ENCODE peak calls at places on chromosome 5, in six cellular contexts. One of them, this sample, is unnamed.

GRCh38 chr5:116841734-116842133 is 267.1 kb upstream of the SEMA6A start:
- DNase-seq in transverse colon: no peak
- DNase-seq in D721Med: no peak
- DNase-seq in body of pancreas: no peak
- DNase-seq in mammary epithelial cell: no peak
- DNase-seq in left ventricle myocardium inferior: no peak
- DNase-seq in this sample: no peak

GRCh38 chr5:181187500-181188213 is 17.3 kb downstream of the TRIM7 start:
- DNase-seq in D721Med: no peak
- DNase-seq in transverse colon: peak
- DNase-seq in left ventricle myocardium inferior: peak
- DNase-seq in mammary epithelial cell: peak
- DNase-seq in body of pancreas: peak
- DNase-seq in this sample: peak

GRCh38 chr5:129377504-129377903 is 82.6 kb upstream of the ADAMTS19 start:
- DNase-seq in mammary epithelial cell: no peak
- DNase-seq in D721Med: no peak
- DNase-seq in left ventricle myocardium inferior: no peak
- DNase-seq in transverse colon: peak
- DNase-seq in body of pancreas: peak
- DNase-seq in this sample: peak

GRCh38 chr5:56910123-56910951 is 941 bp downstream of the SETD9 start:
- DNase-seq in transverse colon: peak
- DNase-seq in mammary epithelial cell: no peak
- DNase-seq in left ventricle myocardium inferior: peak
- DNase-seq in body of pancreas: peak
- DNase-seq in D721Med: no peak
- DNase-seq in this sample: peak

GRCh38 chr5:79845448-79846197 is 145.4 kb downstream of the MTX3 start:
- DNase-seq in left ventricle myocardium inferior: no peak
- DNase-seq in D721Med: no peak
- DNase-seq in body of pancreas: no peak
- DNase-seq in mammary epithelial cell: peak
- DNase-seq in transverse colon: no peak
- DNase-seq in this sample: peak

GRCh38 chr5:132058646-132059042 is 1.8 kb upstream of the IL3 start:
- DNase-seq in left ventricle myocardium inferior: peak
- DNase-seq in D721Med: peak
- DNase-seq in transverse colon: no peak
- DNase-seq in body of pancreas: peak
- DNase-seq in mammary epithelial cell: no peak
- DNase-seq in this sample: no peak

GRCh38 chr5:109345699-109346098 is 64.1 kb downstream of the PJA2 start:
- DNase-seq in transverse colon: no peak
- DNase-seq in D721Med: no peak
- DNase-seq in body of pancreas: no peak
- DNase-seq in left ventricle myocardium inferior: no peak
- DNase-seq in mammary epithelial cell: no peak
- DNase-seq in this sample: no peak

GRCh38 chr5:67037171-67037570 is 159.4 kb downstream of the CD180 start:
- DNase-seq in mammary epithelial cell: peak
- DNase-seq in D721Med: no peak
- DNase-seq in body of pancreas: no peak
- DNase-seq in left ventricle myocardium inferior: no peak
- DNase-seq in transverse colon: no peak
- DNase-seq in this sample: no peak

GRCh38 chr5:170860818-170861217 is 1.0 kb upstream of the RANBP17 start:
- DNase-seq in mammary epithelial cell: no peak
- DNase-seq in transverse colon: no peak
- DNase-seq in left ventricle myocardium inferior: no peak
- DNase-seq in body of pancreas: no peak
- DNase-seq in D721Med: no peak
- DNase-seq in this sample: no peak

GRCh38 chr5:142364251-142365145 is 39.7 kb upstream of the SPRY4 start:
- DNase-seq in left ventricle myocardium inferior: peak
- DNase-seq in D721Med: no peak
- DNase-seq in body of pancreas: peak
- DNase-seq in transverse colon: peak
- DNase-seq in mammary epithelial cell: peak
- DNase-seq in this sample: peak
- TF ChIP-seq CTCF in left ventricle myocardium inferior: no peak
- TF ChIP-seq CTCF in D721Med: no peak
- TF ChIP-seq CTCF in body of pancreas: no peak
- TF ChIP-seq CTCF in transverse colon: no peak
- TF ChIP-seq CTCF in mammary epithelial cell: peak
- TF ChIP-seq CTCF in this sample: no peak

GRCh38 chr5:138920181-138920580 is 45.0 kb upstream of the LRRTM2 start:
- DNase-seq in transverse colon: no peak
- DNase-seq in body of pancreas: no peak
- DNase-seq in mammary epithelial cell: no peak
- DNase-seq in D721Med: no peak
- DNase-seq in left ventricle myocardium inferior: no peak
- DNase-seq in this sample: no peak
- TF ChIP-seq CTCF in transverse colon: no peak
- TF ChIP-seq CTCF in body of pancreas: no peak
- TF ChIP-seq CTCF in mammary epithelial cell: no peak
- TF ChIP-seq CTCF in D721Med: no peak
- TF ChIP-seq CTCF in left ventricle myocardium inferior: no peak
- TF ChIP-seq CTCF in this sample: no peak

GRCh38 chr5:10863763-10864383 is 102.8 kb upstream of the DAP start:
- DNase-seq in mammary epithelial cell: peak
- DNase-seq in body of pancreas: peak
- DNase-seq in left ventricle myocardium inferior: no peak
- DNase-seq in D721Med: peak
- DNase-seq in transverse colon: peak
- DNase-seq in this sample: peak

GRCh38 chr5:10867408-10868303 is 106.6 kb upstream of the DAP start:
- DNase-seq in D721Med: no peak
- DNase-seq in mammary epithelial cell: no peak
- DNase-seq in body of pancreas: no peak
- DNase-seq in left ventricle myocardium inferior: no peak
- DNase-seq in transverse colon: no peak
- DNase-seq in this sample: no peak

GRCh38 chr5:10866913-10867312 is 105.9 kb upstream of the DAP start:
- DNase-seq in transverse colon: no peak
- DNase-seq in body of pancreas: no peak
- DNase-seq in left ventricle myocardium inferior: no peak
- DNase-seq in mammary epithelial cell: no peak
- DNase-seq in D721Med: no peak
- DNase-seq in this sample: no peak
- TF ChIP-seq CTCF in transverse colon: no peak
- TF ChIP-seq CTCF in body of pancreas: no peak
- TF ChIP-seq CTCF in left ventricle myocardium inferior: no peak
- TF ChIP-seq CTCF in mammary epithelial cell: no peak
- TF ChIP-seq CTCF in D721Med: peak
- TF ChIP-seq CTCF in this sample: no peak

GRCh38 chr5:172565455-172565854 is 75.6 kb upstream of the NEURL1B start:
- DNase-seq in mammary epithelial cell: no peak
- DNase-seq in left ventricle myocardium inferior: no peak
- DNase-seq in D721Med: no peak
- DNase-seq in transverse colon: no peak
- DNase-seq in body of pancreas: no peak
- DNase-seq in this sample: no peak
- TF ChIP-seq CTCF in mammary epithelial cell: no peak
- TF ChIP-seq CTCF in left ventricle myocardium inferior: no peak
- TF ChIP-seq CTCF in D721Med: no peak
- TF ChIP-seq CTCF in transverse colon: no peak
- TF ChIP-seq CTCF in body of pancreas: no peak
- TF ChIP-seq CTCF in this sample: no peak

GRCh38 chr5:134374234-134374633 is 2.9 kb downstream of the UBE2B start:
- DNase-seq in D721Med: no peak
- DNase-seq in transverse colon: no peak
- DNase-seq in body of pancreas: no peak
- DNase-seq in left ventricle myocardium inferior: no peak
- DNase-seq in mammary epithelial cell: no peak
- DNase-seq in this sample: peak
- TF ChIP-seq CTCF in D721Med: no peak
- TF ChIP-seq CTCF in transverse colon: no peak
- TF ChIP-seq CTCF in body of pancreas: no peak
- TF ChIP-seq CTCF in left ventricle myocardium inferior: no peak
- TF ChIP-seq CTCF in mammary epithelial cell: no peak
- TF ChIP-seq CTCF in this sample: peak

GRCh38 chr5:143036146-143036927 is 266.2 kb downstream of the ARHGAP26 start:
- DNase-seq in D721Med: no peak
- DNase-seq in mammary epithelial cell: no peak
- DNase-seq in body of pancreas: no peak
- DNase-seq in transverse colon: no peak
- DNase-seq in left ventricle myocardium inferior: no peak
- DNase-seq in this sample: no peak
- TF ChIP-seq CTCF in D721Med: no peak
- TF ChIP-seq CTCF in mammary epithelial cell: no peak
- TF ChIP-seq CTCF in body of pancreas: no peak
- TF ChIP-seq CTCF in transverse colon: no peak
- TF ChIP-seq CTCF in left ventricle myocardium inferior: no peak
- TF ChIP-seq CTCF in this sample: no peak

DNA sequence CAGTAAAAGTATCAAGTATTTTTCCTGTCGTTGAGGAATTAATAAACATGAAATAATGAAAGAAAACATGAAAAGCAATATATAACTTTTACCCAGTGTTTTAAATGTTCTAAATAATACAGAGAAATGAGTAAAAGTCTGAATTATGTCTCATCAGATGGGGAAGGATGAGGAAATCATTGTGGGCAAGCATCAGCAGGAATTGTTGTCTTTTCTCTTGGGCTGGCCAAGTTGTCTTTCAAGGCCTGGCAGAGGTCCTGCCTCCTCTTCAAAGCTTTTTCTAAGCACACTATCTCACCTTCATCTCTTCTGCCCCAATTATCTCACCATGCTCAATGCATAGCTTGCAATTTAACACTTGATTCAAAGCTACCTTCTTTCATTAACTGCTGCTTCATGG is 41.9 kb downstream of the MOCS2 start:
- DNase-seq in left ventricle myocardium inferior: no peak
- DNase-seq in D721Med: no peak
- DNase-seq in mammary epithelial cell: peak
- DNase-seq in body of pancreas: no peak
- DNase-seq in transverse colon: no peak
- DNase-seq in this sample: peak
- TF ChIP-seq CTCF in left ventricle myocardium inferior: no peak
- TF ChIP-seq CTCF in D721Med: no peak
- TF ChIP-seq CTCF in mammary epithelial cell: no peak
- TF ChIP-seq CTCF in body of pancreas: no peak
- TF ChIP-seq CTCF in transverse colon: no peak
- TF ChIP-seq CTCF in this sample: no peak

GRCh38 chr5:32566319-32567111 is 18.8 kb upstream of the SUB1 start:
- DNase-seq in mammary epithelial cell: no peak
- DNase-seq in body of pancreas: no peak
- DNase-seq in left ventricle myocardium inferior: no peak
- DNase-seq in transverse colon: no peak
- DNase-seq in D721Med: no peak
- DNase-seq in this sample: no peak
- TF ChIP-seq CTCF in mammary epithelial cell: no peak
- TF ChIP-seq CTCF in body of pancreas: no peak
- TF ChIP-seq CTCF in left ventricle myocardium inferior: no peak
- TF ChIP-seq CTCF in transverse colon: no peak
- TF ChIP-seq CTCF in D721Med: no peak
- TF ChIP-seq CTCF in this sample: no peak

GRCh38 chr5:23330726-23331125 is 176.7 kb upstream of the PRDM9 start:
- DNase-seq in transverse colon: no peak
- DNase-seq in left ventricle myocardium inferior: no peak
- DNase-seq in body of pancreas: no peak
- DNase-seq in D721Med: no peak
- DNase-seq in mammary epithelial cell: peak
- DNase-seq in this sample: peak

GRCh38 chr5:23332650-23333251 is 174.7 kb upstream of the PRDM9 start:
- DNase-seq in mammary epithelial cell: peak
- DNase-seq in body of pancreas: no peak
- DNase-seq in left ventricle myocardium inferior: no peak
- DNase-seq in transverse colon: no peak
- DNase-seq in D721Med: no peak
- DNase-seq in this sample: peak
- TF ChIP-seq CTCF in mammary epithelial cell: peak
- TF ChIP-seq CTCF in body of pancreas: no peak
- TF ChIP-seq CTCF in left ventricle myocardium inferior: peak
- TF ChIP-seq CTCF in transverse colon: no peak
- TF ChIP-seq CTCF in D721Med: peak
- TF ChIP-seq CTCF in this sample: peak

GRCh38 chr5:140883927-140884697 is 2.2 kb downstream of the PCDHA13 start:
- DNase-seq in D721Med: no peak
- DNase-seq in transverse colon: no peak
- DNase-seq in left ventricle myocardium inferior: no peak
- DNase-seq in body of pancreas: no peak
- DNase-seq in mammary epithelial cell: no peak
- DNase-seq in this sample: no peak
- TF ChIP-seq CTCF in D721Med: no peak
- TF ChIP-seq CTCF in transverse colon: no peak
- TF ChIP-seq CTCF in left ventricle myocardium inferior: no peak
- TF ChIP-seq CTCF in body of pancreas: no peak
- TF ChIP-seq CTCF in mammary epithelial cell: no peak
- TF ChIP-seq CTCF in this sample: no peak

This sample was measured in MCF 10A.